ENCODE peak calls at places on chromosomes 6 and 20, in ten cellular contexts. One of them, this sample, is unnamed.

GRCh38 chr6:20840675-20841074 is 306.4 kb downstream of the CDKAL1 start:
- DNase-seq in Daoy: peak
- DNase-seq in AG09319: no peak
- DNase-seq in stimulated activated CD4-positive, alpha-beta T cell treated with anti-CD3 and anti-CD28 coated beads, Interleukin-1b, Interleukin-23, amount 100 ng/mL, for 24 hours: no peak
- DNase-seq in mucosa of gallbladder: no peak
- DNase-seq in neural crest cell: no peak
- DNase-seq in HFFc6: peak
- DNase-seq in ACHN: no peak
- DNase-seq in prostate gland: no peak
- DNase-seq in epithelial cell of prostate: no peak
- DNase-seq in this sample: no peak

GRCh38 chr6:163435013-163435412 is 20.5 kb downstream of the QKI start:
- DNase-seq in Daoy: no peak
- DNase-seq in AG09319: no peak
- DNase-seq in stimulated activated CD4-positive, alpha-beta T cell treated with anti-CD3 and anti-CD28 coated beads, Interleukin-1b, Interleukin-23, amount 100 ng/mL, for 24 hours: no peak
- DNase-seq in mucosa of gallbladder: no peak
- DNase-seq in neural crest cell: no peak
- DNase-seq in HFFc6: no peak
- DNase-seq in ACHN: no peak
- DNase-seq in prostate gland: no peak
- DNase-seq in epithelial cell of prostate: no peak
- DNase-seq in this sample: no peak

GRCh38 chr6:82842721-82843120 is 222.9 kb downstream of the UBE3D start:
- DNase-seq in Daoy: peak
- DNase-seq in AG09319: peak
- DNase-seq in stimulated activated CD4-positive, alpha-beta T cell treated with anti-CD3 and anti-CD28 coated beads, Interleukin-1b, Interleukin-23, amount 100 ng/mL, for 24 hours: no peak
- DNase-seq in mucosa of gallbladder: no peak
- DNase-seq in neural crest cell: no peak
- DNase-seq in HFFc6: peak
- DNase-seq in ACHN: peak
- DNase-seq in prostate gland: no peak
- DNase-seq in epithelial cell of prostate: no peak
- DNase-seq in this sample: no peak

GRCh38 chr6:100595456-100595855 is 130.7 kb upstream of the SIM1 start:
- DNase-seq in Daoy: no peak
- DNase-seq in AG09319: no peak
- DNase-seq in stimulated activated CD4-positive, alpha-beta T cell treated with anti-CD3 and anti-CD28 coated beads, Interleukin-1b, Interleukin-23, amount 100 ng/mL, for 24 hours: no peak
- DNase-seq in mucosa of gallbladder: no peak
- DNase-seq in neural crest cell: no peak
- DNase-seq in HFFc6: no peak
- DNase-seq in ACHN: no peak
- DNase-seq in prostate gland: no peak
- DNase-seq in epithelial cell of prostate: no peak
- DNase-seq in this sample: no peak

GRCh38 chr6:83539678-83540077 is 27.3 kb downstream of the PRSS35 start:
- DNase-seq in Daoy: no peak
- DNase-seq in AG09319: no peak
- DNase-seq in stimulated activated CD4-positive, alpha-beta T cell treated with anti-CD3 and anti-CD28 coated beads, Interleukin-1b, Interleukin-23, amount 100 ng/mL, for 24 hours: no peak
- DNase-seq in mucosa of gallbladder: no peak
- DNase-seq in neural crest cell: no peak
- DNase-seq in HFFc6: no peak
- DNase-seq in ACHN: no peak
- DNase-seq in prostate gland: no peak
- DNase-seq in epithelial cell of prostate: no peak
- DNase-seq in this sample: no peak

GRCh38 chr6:140346461-140346860 is 972.0 kb upstream of the CITED2 start:
- DNase-seq in Daoy: peak
- DNase-seq in AG09319: no peak
- DNase-seq in stimulated activated CD4-positive, alpha-beta T cell treated with anti-CD3 and anti-CD28 coated beads, Interleukin-1b, Interleukin-23, amount 100 ng/mL, for 24 hours: no peak
- DNase-seq in mucosa of gallbladder: no peak
- DNase-seq in neural crest cell: no peak
- DNase-seq in HFFc6: peak
- DNase-seq in ACHN: no peak
- DNase-seq in prostate gland: no peak
- DNase-seq in epithelial cell of prostate: no peak
- DNase-seq in this sample: no peak

GRCh38 chr20:17225891-17226409 is 890 bp upstream of the PCSK2 start:
- DNase-seq in Daoy: peak
- DNase-seq in AG09319: no peak
- DNase-seq in stimulated activated CD4-positive, alpha-beta T cell treated with anti-CD3 and anti-CD28 coated beads, Interleukin-1b, Interleukin-23, amount 100 ng/mL, for 24 hours: no peak
- DNase-seq in mucosa of gallbladder: no peak
- DNase-seq in neural crest cell: peak
- DNase-seq in HFFc6: no peak
- DNase-seq in ACHN: no peak
- DNase-seq in prostate gland: no peak
- DNase-seq in epithelial cell of prostate: no peak
- DNase-seq in this sample: peak

GRCh38 chr6:108274546-108274945 is 13.7 kb upstream of the SNX3 start:
- DNase-seq in Daoy: no peak
- DNase-seq in AG09319: no peak
- DNase-seq in stimulated activated CD4-positive, alpha-beta T cell treated with anti-CD3 and anti-CD28 coated beads, Interleukin-1b, Interleukin-23, amount 100 ng/mL, for 24 hours: no peak
- DNase-seq in mucosa of gallbladder: no peak
- DNase-seq in neural crest cell: no peak
- DNase-seq in HFFc6: no peak
- DNase-seq in ACHN: no peak
- DNase-seq in prostate gland: no peak
- DNase-seq in epithelial cell of prostate: no peak
- DNase-seq in this sample: no peak

GRCh38 chr20:54013397-54013941 is 56.9 kb downstream of the BCAS1 start:
- DNase-seq in Daoy: no peak
- DNase-seq in AG09319: no peak
- DNase-seq in stimulated activated CD4-positive, alpha-beta T cell treated with anti-CD3 and anti-CD28 coated beads, Interleukin-1b, Interleukin-23, amount 100 ng/mL, for 24 hours: no peak
- DNase-seq in mucosa of gallbladder: no peak
- DNase-seq in neural crest cell: no peak
- DNase-seq in HFFc6: no peak
- DNase-seq in ACHN: no peak
- DNase-seq in prostate gland: no peak
- DNase-seq in epithelial cell of prostate: no peak
- DNase-seq in this sample: no peak

GRCh38 chr6:157860505-157860991 is 37.5 kb downstream of the SNX9 start:
- DNase-seq in Daoy: peak
- DNase-seq in AG09319: no peak
- DNase-seq in stimulated activated CD4-positive, alpha-beta T cell treated with anti-CD3 and anti-CD28 coated beads, Interleukin-1b, Interleukin-23, amount 100 ng/mL, for 24 hours: no peak
- DNase-seq in mucosa of gallbladder: no peak
- DNase-seq in neural crest cell: no peak
- DNase-seq in HFFc6: no peak
- DNase-seq in ACHN: peak
- DNase-seq in prostate gland: no peak
- DNase-seq in epithelial cell of prostate: no peak
- DNase-seq in this sample: no peak

GRCh38 chr6:163820745-163821456 is 406.4 kb downstream of the QKI start:
- DNase-seq in Daoy: no peak
- DNase-seq in AG09319: no peak
- DNase-seq in stimulated activated CD4-positive, alpha-beta T cell treated with anti-CD3 and anti-CD28 coated beads, Interleukin-1b, Interleukin-23, amount 100 ng/mL, for 24 hours: no peak
- DNase-seq in mucosa of gallbladder: no peak
- DNase-seq in neural crest cell: no peak
- DNase-seq in HFFc6: no peak
- DNase-seq in ACHN: no peak
- DNase-seq in prostate gland: no peak
- DNase-seq in epithelial cell of prostate: no peak
- DNase-seq in this sample: no peak

GRCh38 chr6:3725145-3726015 is 26.1 kb downstream of the PXDC1 start:
- DNase-seq in Daoy: no peak
- DNase-seq in AG09319: no peak
- DNase-seq in stimulated activated CD4-positive, alpha-beta T cell treated with anti-CD3 and anti-CD28 coated beads, Interleukin-1b, Interleukin-23, amount 100 ng/mL, for 24 hours: no peak
- DNase-seq in mucosa of gallbladder: no peak
- DNase-seq in neural crest cell: no peak
- DNase-seq in HFFc6: no peak
- DNase-seq in ACHN: no peak
- DNase-seq in prostate gland: no peak
- DNase-seq in epithelial cell of prostate: no peak
- DNase-seq in this sample: no peak

GRCh38 chr6:136487746-136488145 is 62.5 kb downstream of the MAP7 start:
- DNase-seq in Daoy: no peak
- DNase-seq in AG09319: peak
- DNase-seq in stimulated activated CD4-positive, alpha-beta T cell treated with anti-CD3 and anti-CD28 coated beads, Interleukin-1b, Interleukin-23, amount 100 ng/mL, for 24 hours: no peak
- DNase-seq in mucosa of gallbladder: no peak
- DNase-seq in neural crest cell: no peak
- DNase-seq in HFFc6: no peak
- DNase-seq in ACHN: no peak
- DNase-seq in prostate gland: no peak
- DNase-seq in epithelial cell of prostate: no peak
- DNase-seq in this sample: no peak

GRCh38 chr6:129643968-129644367 is 66.0 kb downstream of the ARHGAP18 start:
- DNase-seq in Daoy: peak
- DNase-seq in AG09319: no peak
- DNase-seq in stimulated activated CD4-positive, alpha-beta T cell treated with anti-CD3 and anti-CD28 coated beads, Interleukin-1b, Interleukin-23, amount 100 ng/mL, for 24 hours: no peak
- DNase-seq in mucosa of gallbladder: no peak
- DNase-seq in neural crest cell: no peak
- DNase-seq in HFFc6: no peak
- DNase-seq in ACHN: no peak
- DNase-seq in prostate gland: no peak
- DNase-seq in epithelial cell of prostate: no peak
- DNase-seq in this sample: no peak

GRCh38 chr6:44594471-44594870 is 207.0 kb downstream of the CDC5L start:
- DNase-seq in Daoy: no peak
- DNase-seq in AG09319: no peak
- DNase-seq in stimulated activated CD4-positive, alpha-beta T cell treated with anti-CD3 and anti-CD28 coated beads, Interleukin-1b, Interleukin-23, amount 100 ng/mL, for 24 hours: no peak
- DNase-seq in mucosa of gallbladder: no peak
- DNase-seq in neural crest cell: no peak
- DNase-seq in HFFc6: no peak
- DNase-seq in ACHN: no peak
- DNase-seq in prostate gland: no peak
- DNase-seq in epithelial cell of prostate: no peak
- DNase-seq in this sample: peak

GRCh38 chr6:47161176-47161687 is 119.1 kb upstream of the ADGRF1 start:
- DNase-seq in Daoy: peak
- DNase-seq in AG09319: no peak
- DNase-seq in stimulated activated CD4-positive, alpha-beta T cell treated with anti-CD3 and anti-CD28 coated beads, Interleukin-1b, Interleukin-23, amount 100 ng/mL, for 24 hours: no peak
- DNase-seq in mucosa of gallbladder: peak
- DNase-seq in neural crest cell: no peak
- DNase-seq in HFFc6: peak
- DNase-seq in ACHN: peak
- DNase-seq in prostate gland: peak
- DNase-seq in epithelial cell of prostate: peak
- DNase-seq in this sample: no peak

GRCh38 chr6:3987072-3987471 is 91.9 kb downstream of the FAM217A start:
- DNase-seq in Daoy: peak
- DNase-seq in AG09319: no peak
- DNase-seq in stimulated activated CD4-positive, alpha-beta T cell treated with anti-CD3 and anti-CD28 coated beads, Interleukin-1b, Interleukin-23, amount 100 ng/mL, for 24 hours: no peak
- DNase-seq in mucosa of gallbladder: peak
- DNase-seq in neural crest cell: no peak
- DNase-seq in HFFc6: peak
- DNase-seq in ACHN: no peak
- DNase-seq in prostate gland: no peak
- DNase-seq in epithelial cell of prostate: no peak
- DNase-seq in this sample: no peak

GRCh38 chr20:62977613-62978558 is 25.4 kb downstream of the SLC17A9 start:
- DNase-seq in Daoy: peak
- DNase-seq in AG09319: no peak
- DNase-seq in stimulated activated CD4-positive, alpha-beta T cell treated with anti-CD3 and anti-CD28 coated beads, Interleukin-1b, Interleukin-23, amount 100 ng/mL, for 24 hours: peak
- DNase-seq in mucosa of gallbladder: no peak
- DNase-seq in neural crest cell: no peak
- DNase-seq in HFFc6: no peak
- DNase-seq in ACHN: no peak
- DNase-seq in prostate gland: no peak
- DNase-seq in epithelial cell of prostate: no peak
- DNase-seq in this sample: no peak

GRCh38 chr6:168045141-168045691 is 33.8 kb downstream of the FRMD1 start:
- DNase-seq in Daoy: no peak
- DNase-seq in AG09319: no peak
- DNase-seq in stimulated activated CD4-positive, alpha-beta T cell treated with anti-CD3 and anti-CD28 coated beads, Interleukin-1b, Interleukin-23, amount 100 ng/mL, for 24 hours: no peak
- DNase-seq in mucosa of gallbladder: no peak
- DNase-seq in neural crest cell: no peak
- DNase-seq in HFFc6: no peak
- DNase-seq in ACHN: no peak
- DNase-seq in prostate gland: no peak
- DNase-seq in epithelial cell of prostate: no peak
- DNase-seq in this sample: no peak

This sample was measured in nephron progenitor cell.